ENCODE peak calls at places on chromosomes 13 and 19, in six cellular contexts. C, W, S, G, Q and U are unnamed samples.

GRCh38 chr19:19459707-19460251 is 54.3 kb downstream of the GATAD2A start:
- DNase-seq in Q (no peak), G (peak; percentile 87), W (peak; percentile 90), C (peak; percentile 56), S (no peak), U (no peak)

GRCh38 chr13:40478775-40479174 is 187.7 kb downstream of the FOXO1 start:
- DNase-seq in S (no peak), W (no peak), G (no peak), Q (no peak), C (no peak), U (no peak)

GRCh38 chr19:7779631-7780486 is 16.8 kb downstream of the CLEC4M start:
- DNase-seq in W (no peak), G (no peak), C (no peak), S (no peak), Q (no peak), U (no peak)

GRCh38 chr19:3366104-3366760 is at the start of gene NFIC:
- DNase-seq in W (peak; percentile 87), G (peak; percentile 79), Q (peak; percentile 94), C (peak; percentile 89), S (peak; percentile 69), U (peak; percentile 84)

GRCh38 chr13:49784886-49785570 is 7.5 kb downstream of the KPNA3 start:
- DNase-seq in W (no peak), G (peak; percentile 26), S (no peak), Q (no peak), C (peak; percentile 54), U (no peak)

GRCh38 chr19:44649578-44650145 is 6.0 kb downstream of the PVR start:
- DNase-seq in S (no peak), W (peak; percentile 37), G (no peak), Q (no peak), C (no peak), U (peak; percentile 28)

GRCh38 chr19:51016798-51017683 is 2.5 kb downstream of the KLK10 start:
- DNase-seq in G (peak; percentile 16), Q (peak; percentile 67), C (peak; percentile 33), S (peak; percentile 87), W (peak; percentile 88), U (peak; percentile 23)

GRCh38 chr19:7348587-7349230 is at the start of gene ARHGEF18:
- DNase-seq in S (no peak), W (peak; percentile 94), Q (no peak), C (peak; percentile 32), G (no peak), U (no peak)

GRCh38 chr13:110874508-110874960 is 40.3 kb downstream of the ANKRD10 start:
- DNase-seq in W (peak; percentile 83), C (peak; percentile 64), Q (peak; percentile 91), S (peak; percentile 64), G (peak; percentile 46), U (peak; percentile 92)

DNA sequence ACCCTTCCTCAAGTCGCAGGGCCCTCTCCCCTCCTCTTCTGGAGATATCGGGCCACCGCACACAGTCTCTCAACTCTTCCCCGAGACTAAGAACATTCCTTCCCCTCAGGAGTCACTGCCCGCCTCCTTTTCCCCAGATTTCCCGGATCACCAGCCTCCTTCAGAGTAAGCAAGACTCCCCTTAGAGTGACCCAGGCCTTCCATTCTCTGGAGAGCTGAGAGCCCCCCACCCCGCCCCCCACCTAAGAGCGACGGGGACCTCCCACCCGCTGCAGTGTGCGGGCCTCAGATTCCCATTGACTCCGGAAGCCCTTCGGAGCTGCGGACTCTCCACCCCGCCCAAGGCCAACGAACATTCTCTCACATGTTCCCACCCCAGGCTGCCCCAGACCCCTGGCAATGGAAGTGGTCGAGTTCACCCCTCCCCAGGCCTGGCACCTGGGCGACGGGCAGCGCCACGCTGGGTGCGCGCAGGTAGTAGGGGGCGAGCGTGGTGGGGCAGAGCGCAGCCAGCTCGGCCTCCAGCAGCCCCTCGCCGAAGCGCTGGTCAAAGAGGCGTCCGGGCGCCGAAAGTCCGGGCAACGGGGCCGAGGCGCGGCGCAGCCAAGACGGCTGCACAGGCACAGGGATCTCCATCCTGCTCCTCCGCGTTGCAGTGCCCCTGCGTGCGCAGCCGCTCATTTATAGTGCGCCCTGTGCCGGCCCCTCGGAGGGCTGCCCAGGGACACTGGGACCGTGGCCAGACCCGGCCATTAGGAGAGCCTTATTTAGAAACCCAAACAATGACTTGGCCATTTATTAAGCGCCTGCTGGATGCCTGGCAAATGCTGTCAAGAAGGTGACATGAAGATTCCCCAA is at the start of gene HSPB6:
- DNase-seq in S (no peak), Q (peak; percentile 92), C (peak; percentile 86), W (peak; percentile 84), G (peak; percentile 72), U (peak; percentile 76)
- TF ChIP-seq CTCF in S (no peak), Q (no peak), C (no peak), W (no peak), G (no peak), U (no peak)

DNA sequence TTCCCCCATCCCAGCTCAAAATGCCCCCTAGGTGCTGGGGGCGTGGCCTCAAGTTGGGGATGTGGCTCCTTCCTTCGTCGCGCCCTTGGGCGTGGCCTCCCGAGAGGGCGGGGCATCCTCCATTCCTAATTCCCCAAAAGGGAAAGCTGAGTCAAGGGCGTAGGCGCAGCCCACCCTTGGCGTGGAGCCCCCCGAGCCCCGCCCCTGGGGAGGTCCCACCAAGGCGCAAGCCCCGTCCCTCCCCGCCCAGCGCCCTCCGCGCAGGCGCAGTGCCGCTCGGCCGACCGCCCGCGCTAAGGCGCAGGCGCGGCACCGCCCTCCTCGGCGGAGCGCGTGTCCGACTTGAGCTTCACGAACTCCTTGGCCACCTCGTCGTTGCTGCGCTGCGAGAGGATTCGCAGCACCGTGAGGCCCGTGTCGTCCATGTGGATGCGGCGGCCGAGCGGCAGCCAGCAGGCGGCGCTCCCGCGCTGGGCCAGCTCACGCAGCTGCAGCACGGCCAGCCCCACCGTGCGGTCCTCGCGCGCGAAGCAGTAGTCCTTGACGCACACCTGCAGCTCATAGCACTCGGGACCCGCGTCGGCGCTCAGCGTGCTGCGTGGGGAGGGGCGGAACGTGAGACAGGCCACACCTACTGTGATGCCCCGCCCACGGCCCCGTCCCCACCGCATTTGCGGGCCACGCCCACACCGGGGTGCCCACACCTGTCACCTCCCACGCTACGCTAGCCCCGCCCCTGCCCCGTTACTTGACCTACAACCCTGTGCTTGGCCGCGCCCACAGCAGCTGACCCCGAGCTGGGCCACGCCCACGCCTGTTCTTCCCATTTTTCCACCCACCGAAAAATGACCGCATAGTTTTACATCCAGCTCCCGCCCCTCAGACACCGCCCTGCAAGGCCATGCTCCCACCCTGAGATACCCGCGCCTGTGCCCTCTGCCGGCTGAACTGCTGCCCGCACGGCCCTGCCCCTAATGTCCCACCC is 50.6 kb downstream of the COLGALT1 start:
- DNase-seq in G (peak; percentile 56), Q (peak; percentile 74), C (peak; percentile 79), W (peak; percentile 94), S (peak; percentile 77), U (peak; percentile 67)
- TF ChIP-seq CTCF in G (peak; percentile 55), Q (peak; percentile 48), C (peak; percentile 41), W (peak; percentile 68), S (peak; percentile 40), U (peak; percentile 68)

DNA sequence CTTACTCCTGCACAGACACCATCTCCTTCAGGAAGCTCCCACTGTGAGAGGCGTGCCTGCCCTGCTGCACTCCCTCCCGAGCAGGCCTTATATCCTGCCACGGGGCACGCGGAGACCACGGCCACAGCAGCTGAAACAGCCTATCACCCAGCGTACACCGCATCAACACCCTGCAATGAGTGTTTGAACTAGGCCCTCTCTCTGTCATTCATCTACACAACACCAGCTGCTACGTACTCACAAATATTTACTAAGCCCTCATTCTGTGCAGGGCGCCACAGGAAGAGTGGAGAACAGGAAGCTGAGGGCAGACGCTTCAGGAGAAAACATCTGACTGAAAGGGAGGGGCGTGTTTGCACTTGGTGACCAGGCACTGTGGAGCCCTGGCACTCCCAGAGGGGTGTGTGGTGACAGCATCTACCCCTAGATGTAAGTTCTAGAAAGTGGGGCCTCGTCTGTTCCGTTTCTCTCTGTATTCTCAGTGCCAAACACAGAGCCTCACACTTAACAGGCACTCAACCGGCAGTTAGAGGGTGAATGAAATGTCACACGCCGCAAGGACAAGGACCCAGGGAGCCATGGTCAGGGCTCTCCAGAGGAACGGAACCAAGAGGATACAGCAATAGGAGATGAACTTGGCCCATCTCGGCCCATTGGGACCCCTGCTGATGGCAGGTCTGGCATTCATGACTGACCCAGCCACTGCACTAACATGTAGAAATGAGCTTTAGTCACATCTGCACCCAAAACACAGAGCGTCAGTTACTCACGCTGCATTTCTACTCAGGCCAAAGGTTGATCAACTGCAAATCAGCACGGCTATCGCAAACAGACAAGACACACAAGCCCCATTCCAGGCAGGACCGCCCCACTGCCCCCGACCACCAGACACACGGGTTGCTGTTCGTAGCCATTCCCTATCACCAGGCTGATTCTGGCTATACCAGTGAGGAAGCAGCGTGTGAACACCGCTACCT is 15.7 kb downstream of the RANBP3 start:
- DNase-seq in W (peak; percentile 87), G (peak; percentile 66), S (no peak), Q (no peak), C (peak; percentile 95), U (no peak)
- TF ChIP-seq CTCF in W (no peak), G (no peak), S (no peak), Q (no peak), C (no peak), U (no peak)

GRCh38 chr19:5317321-5317720 is 23.3 kb downstream of the PTPRS start:
- DNase-seq in G (no peak), Q (no peak), S (no peak), C (no peak), W (no peak), U (no peak)
- TF ChIP-seq CTCF in G (no peak), Q (no peak), S (no peak), C (no peak), W (no peak), U (no peak)

GRCh38 chr13:52377898-52378297 is 28.1 kb downstream of the THSD1 start:
- DNase-seq in W (no peak), Q (no peak), S (no peak), C (no peak), G (no peak), U (no peak)
- TF ChIP-seq CTCF in W (no peak), Q (no peak), S (no peak), C (no peak), G (no peak), U (no peak)

DNA sequence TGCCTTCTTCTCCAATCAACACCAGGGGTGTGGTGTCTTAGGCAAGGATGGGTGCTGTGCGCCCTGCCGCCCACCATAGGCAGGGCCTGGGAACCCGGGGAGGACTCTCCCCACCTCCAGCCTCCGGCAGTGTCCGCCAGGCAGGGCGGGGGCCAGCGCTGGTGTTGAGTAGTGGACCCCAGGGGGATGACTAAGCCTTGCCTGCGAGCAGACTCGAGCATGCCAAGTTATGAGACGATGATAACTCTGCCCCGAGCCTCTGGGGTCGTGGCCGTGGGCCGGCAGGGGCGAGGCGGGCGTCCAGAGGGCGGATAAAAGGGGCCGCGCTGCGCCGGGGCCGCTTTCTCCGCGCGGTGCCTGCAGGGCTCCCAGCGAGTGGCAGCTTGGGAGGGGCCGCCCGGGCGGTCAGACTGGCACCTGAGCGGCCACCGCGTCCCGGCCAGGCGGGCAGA is at the start of gene MEDAG:
- DNase-seq in G (peak; percentile 57), S (no peak), C (peak; percentile 88), W (no peak), Q (peak; percentile 92), U (peak; percentile 79)
- TF ChIP-seq CTCF in G (no peak), S (no peak), C (no peak), W (no peak), Q (no peak), U (no peak)

DNA sequence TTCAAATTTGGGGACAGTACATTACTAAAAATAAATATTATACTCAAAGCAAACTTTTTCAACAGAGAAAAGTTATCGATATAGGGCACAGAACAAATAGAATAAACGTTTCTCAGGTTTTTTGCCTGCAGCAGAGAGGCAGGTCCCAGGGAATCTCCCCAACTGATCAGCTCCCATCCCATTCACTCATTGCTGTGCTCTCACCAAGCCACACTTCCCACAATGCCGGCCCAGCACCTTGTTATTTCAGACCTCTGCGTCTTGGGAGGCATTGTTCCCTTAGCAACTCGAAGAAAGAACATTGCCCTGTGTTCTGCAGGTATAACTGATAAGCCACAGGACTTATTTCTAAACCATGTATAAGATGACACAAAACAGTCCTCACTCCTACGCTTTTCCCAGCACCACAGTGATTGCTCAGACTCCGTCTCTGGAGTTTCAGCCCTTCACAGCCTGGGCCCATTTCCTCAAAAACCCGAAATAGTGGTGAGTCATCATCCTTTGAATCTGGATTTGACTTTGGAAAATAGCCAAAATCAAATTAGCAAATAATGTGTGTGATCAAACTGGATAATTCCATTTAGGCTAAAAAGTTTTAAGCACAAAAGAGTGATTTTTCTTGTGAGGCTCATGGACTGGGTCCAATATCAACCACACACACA is 100.4 kb downstream of the DCLK1 start:
- DNase-seq in C (peak; percentile 90), G (peak; percentile 18), Q (no peak), W (no peak), S (peak; percentile 86), U (no peak)
- TF ChIP-seq CTCF in C (no peak), G (no peak), Q (no peak), W (no peak), S (no peak), U (no peak)